ENCODE peak calls at places on chromosome X, in five cellular contexts. L, S, R, E and M are unnamed samples.

GRCh38 chrX:3712080-3712869 is 1.2 kb downstream of the PRKX start:
- DNase-seq in L (peak), S (peak), R (no peak), E (no peak), M (no peak)

GRCh38 chrX:48864210-48864609 is 28.8 kb upstream of the PCSK1N start:
- DNase-seq in L (no peak), S (no peak), R (no peak), E (no peak), M (no peak)

GRCh38 chrX:131752493-131753198 is 208.8 kb downstream of the OR13H1 start:
- DNase-seq in L (no peak), S (no peak), R (no peak), E (no peak), M (peak)

GRCh38 chrX:148670277-148670676 is 169.9 kb downstream of the AFF2 start:
- DNase-seq in L (no peak), S (no peak), R (no peak), E (no peak), M (no peak)

GRCh38 chrX:153926863-153927685 is 1.0 kb upstream of the ARHGAP4 start:
- DNase-seq in L (peak), S (no peak), R (no peak), E (peak), M (peak)

GRCh38 chrX:133474559-133474958 is 59.3 kb upstream of the GPC4 start:
- DNase-seq in L (no peak), S (no peak), R (no peak), E (no peak), M (no peak)

GRCh38 chrX:145631461-145631951 is 186.1 kb upstream of the SLITRK2 start:
- DNase-seq in L (no peak), S (no peak), R (no peak), E (no peak), M (no peak)

GRCh38 chrX:3713937-3714434 is 537 bp upstream of the PRKX start:
- DNase-seq in L (peak), S (no peak), R (no peak), E (no peak), M (no peak)

GRCh38 chrX:23919706-23920320 is 12.0 kb downstream of the CXorf58 start:
- DNase-seq in L (no peak), S (no peak), R (no peak), E (no peak), M (no peak)

GRCh38 chrX:19152762-19153161 is 30.5 kb upstream of the ADGRG2 start:
- DNase-seq in L (no peak), S (no peak), R (no peak), E (no peak), M (no peak)

GRCh38 chrX:69531031-69531755 is 27.1 kb downstream of the NALF2 start:
- DNase-seq in L (no peak), S (no peak), R (no peak), E (no peak), M (no peak)

GRCh38 chrX:131066237-131066636 is 8.1 kb downstream of the ARHGAP36 start:
- DNase-seq in L (no peak), S (no peak), R (no peak), E (no peak), M (no peak)

GRCh38 chrX:154378059-154378798 is 866 bp upstream of the EMD start:
- DNase-seq in L (peak), S (no peak), R (no peak), E (peak), M (no peak)

GRCh38 chrX:78643106-78643505 is 16.0 kb downstream of the RTL3 start:
- DNase-seq in L (no peak), S (no peak), R (no peak), E (no peak), M (no peak)

GRCh38 chrX:9880237-9880636 is 86.9 kb upstream of the CLDN34 start:
- DNase-seq in L (no peak), S (no peak), R (no peak), E (no peak), M (no peak)

GRCh38 chrX:13716905-13717304 is 17.5 kb downstream of the TRAPPC2 start:
- DNase-seq in L (no peak), S (no peak), R (no peak), E (no peak), M (no peak)

GRCh38 chrX:70525733-70526132 is 81.1 kb downstream of the DLG3 start:
- DNase-seq in L (peak), S (peak), R (no peak), E (peak), M (no peak)

GRCh38 chrX:100643943-100644587 is at the start of gene SRPX2:
- DNase-seq in L (peak), S (no peak), R (peak), E (no peak), M (peak)

GRCh38 chrX:31546130-31546529 is 474.3 kb upstream of the FTHL17 start:
- DNase-seq in L (no peak), S (no peak), R (peak), E (no peak), M (no peak)

GRCh38 chrX:2385224-2385623 is 115.6 kb downstream of the DHRSX start:
- DNase-seq in L (no peak), S (no peak), R (no peak), E (no peak), M (no peak)

GRCh38 chrX:136619889-136620505 is 28.0 kb upstream of the CD40LG start:
- DNase-seq in L (no peak), S (no peak), R (no peak), E (no peak), M (no peak)

GRCh38 chrX:100850317-100850716 is 23.8 kb downstream of the NOX1 start:
- DNase-seq in L (no peak), S (no peak), R (no peak), E (no peak), M (no peak)

GRCh38 chrX:97380200-97380599 is 496.5 kb downstream of the RPA4 start:
- DNase-seq in L (no peak), S (no peak), R (no peak), E (no peak), M (no peak)

GRCh38 chrX:110045421-110045820 is 42.5 kb downstream of the TMEM164 start:
- DNase-seq in L (no peak), S (no peak), R (no peak), E (no peak), M (no peak)

GRCh38 chrX:19593684-19594083 is 78.4 kb upstream of the MAP3K15 start:
- DNase-seq in L (peak), S (no peak), R (no peak), E (no peak), M (peak)

GRCh38 chrX:38175140-38175539 is 45.5 kb downstream of the SRPX start:
- DNase-seq in L (peak), S (peak), R (no peak), E (no peak), M (no peak)

GRCh38 chrX:20623448-20623847 is 356.7 kb upstream of the RPS6KA3 start:
- DNase-seq in L (no peak), S (no peak), R (no peak), E (no peak), M (no peak)

GRCh38 chrX:19579485-19579884 is 64.2 kb upstream of the MAP3K15 start:
- DNase-seq in L (no peak), S (no peak), R (no peak), E (no peak), M (no peak)

GRCh38 chrX:3950373-3950772 is 236.9 kb upstream of the PRKX start:
- DNase-seq in L (no peak), S (no peak), R (no peak), E (no peak), M (no peak)

GRCh38 chrX:47579537-47579936 is 2.7 kb upstream of the TIMP1 start:
- DNase-seq in L (peak), S (no peak), R (no peak), E (no peak), M (no peak)

GRCh38 chrX:110684653-110685052 is 111.0 kb downstream of the CHRDL1 start:
- DNase-seq in L (no peak), S (no peak), R (no peak), E (no peak), M (no peak)

DNA sequence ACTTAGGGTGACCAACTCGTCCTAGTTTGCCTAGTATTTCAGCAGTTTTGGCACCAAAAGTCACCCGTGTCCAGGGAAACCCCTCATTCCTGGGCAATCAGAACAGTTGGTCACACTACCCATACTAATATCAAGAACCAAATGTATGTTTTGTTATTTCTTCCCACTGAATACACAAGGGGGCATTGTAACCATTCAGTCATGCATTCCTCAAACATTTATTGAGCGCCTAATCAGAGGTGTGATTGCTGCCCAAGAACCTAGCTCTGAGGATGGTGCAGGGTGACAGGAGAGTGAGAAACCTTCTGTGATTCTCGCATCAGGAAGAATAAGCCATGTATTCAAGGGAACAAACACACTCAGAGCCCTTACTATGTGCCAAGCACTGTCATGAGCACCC is 69.8 kb upstream of the RAI2 start:
- DNase-seq in L (no peak), S (no peak), R (no peak), E (no peak), M (no peak)
- TF ChIP-seq CTCF in L (no peak), S (no peak), R (no peak), E (no peak), M (no peak)

DNA sequence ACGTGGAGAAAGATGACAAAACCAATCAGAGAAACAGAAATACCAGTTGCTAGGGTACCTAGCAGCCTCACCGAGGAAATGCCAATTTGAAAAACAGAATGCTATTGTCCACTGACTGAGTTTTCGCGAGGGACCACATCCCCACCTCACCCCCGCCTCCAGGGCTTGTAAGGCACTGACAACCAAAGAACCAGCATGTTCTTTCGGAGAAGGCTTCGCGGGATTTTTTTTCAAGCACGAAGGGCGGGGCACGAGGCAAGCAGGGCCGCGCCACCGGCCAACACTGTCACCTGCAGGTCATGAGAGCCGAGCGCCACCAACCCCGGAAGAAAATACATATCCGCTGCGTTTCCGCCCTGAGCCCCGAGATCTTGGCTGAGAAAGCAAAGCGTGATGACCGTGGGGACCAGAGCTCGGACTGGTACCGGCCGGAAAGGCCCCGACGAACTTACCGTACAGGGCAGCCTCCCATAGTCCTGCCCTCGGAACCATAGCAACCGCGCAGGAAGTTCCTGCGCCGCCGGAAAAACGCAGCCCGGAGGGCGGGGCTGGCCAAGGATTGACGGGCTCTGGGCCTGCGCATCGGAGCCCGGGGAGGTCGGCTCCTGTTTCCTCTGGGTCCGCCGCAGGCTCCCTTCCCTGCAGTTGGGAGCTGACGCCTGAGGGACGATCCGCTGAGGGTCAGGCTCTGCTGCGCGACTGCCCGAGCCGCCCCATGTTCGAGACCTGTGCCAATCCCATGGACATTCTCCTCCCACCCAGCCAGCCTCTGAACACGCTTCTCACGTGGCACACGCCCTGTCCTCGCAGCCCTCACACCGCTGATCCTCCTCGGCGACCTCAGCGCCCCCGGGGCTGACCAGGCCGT is 59.2 kb upstream of the PAGE5 start:
- DNase-seq in L (peak), S (peak), R (peak), E (peak), M (peak)
- TF ChIP-seq CTCF in L (peak), S (peak), R (no peak), E (peak), M (peak)

GRCh38 chrX:116204947-116205346 is 34.4 kb downstream of the AGTR2 start:
- DNase-seq in L (peak), S (no peak), R (no peak), E (no peak), M (no peak)
- TF ChIP-seq CTCF in L (peak), S (peak), R (peak), E (peak), M (peak)

DNA sequence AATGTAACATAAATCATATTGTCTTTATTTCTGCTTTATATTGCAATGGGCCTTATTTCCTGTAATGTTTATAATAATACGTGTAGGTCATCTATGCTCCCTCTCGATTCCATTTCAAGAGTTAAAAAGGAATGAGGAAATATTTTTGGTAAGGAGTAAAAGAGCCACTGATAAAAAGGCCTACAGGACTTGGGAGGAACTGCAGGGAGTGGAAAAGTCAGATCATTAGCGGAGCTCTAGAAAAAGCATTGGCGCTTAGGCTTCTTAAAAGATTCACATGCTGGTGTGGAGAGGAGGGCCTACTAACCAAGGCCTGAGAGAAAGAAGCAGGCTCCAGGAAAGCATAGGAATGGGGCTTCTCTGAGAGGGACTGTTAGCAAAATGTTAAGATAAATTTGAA is 82.9 kb upstream of the PNPLA4 start:
- DNase-seq in L (no peak), S (no peak), R (no peak), E (no peak), M (no peak)
- TF ChIP-seq CTCF in L (no peak), S (peak), R (no peak), E (no peak), M (no peak)

DNA sequence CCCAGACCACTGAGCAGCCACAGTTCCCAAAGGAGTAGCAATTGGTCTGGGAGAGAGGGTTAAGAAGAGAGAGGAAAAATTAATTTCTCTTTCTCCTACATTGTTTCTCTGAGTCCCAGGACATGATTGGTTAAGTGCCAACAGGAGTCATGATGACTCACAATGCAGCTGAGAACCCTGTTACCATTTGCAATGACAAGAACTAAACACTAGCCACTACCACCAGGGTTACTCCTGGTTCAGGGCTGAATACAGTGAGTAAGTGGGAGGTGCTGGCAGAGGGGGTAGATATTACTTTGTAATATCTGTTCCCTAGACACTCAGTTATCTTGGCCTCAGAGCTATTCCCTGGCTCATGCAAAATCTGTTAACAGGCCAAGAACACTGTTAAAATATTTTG is 18.0 kb downstream of the ETDC start:
- DNase-seq in L (no peak), S (no peak), R (no peak), E (no peak), M (no peak)
- TF ChIP-seq CTCF in L (no peak), S (no peak), R (no peak), E (no peak), M (no peak)

DNA sequence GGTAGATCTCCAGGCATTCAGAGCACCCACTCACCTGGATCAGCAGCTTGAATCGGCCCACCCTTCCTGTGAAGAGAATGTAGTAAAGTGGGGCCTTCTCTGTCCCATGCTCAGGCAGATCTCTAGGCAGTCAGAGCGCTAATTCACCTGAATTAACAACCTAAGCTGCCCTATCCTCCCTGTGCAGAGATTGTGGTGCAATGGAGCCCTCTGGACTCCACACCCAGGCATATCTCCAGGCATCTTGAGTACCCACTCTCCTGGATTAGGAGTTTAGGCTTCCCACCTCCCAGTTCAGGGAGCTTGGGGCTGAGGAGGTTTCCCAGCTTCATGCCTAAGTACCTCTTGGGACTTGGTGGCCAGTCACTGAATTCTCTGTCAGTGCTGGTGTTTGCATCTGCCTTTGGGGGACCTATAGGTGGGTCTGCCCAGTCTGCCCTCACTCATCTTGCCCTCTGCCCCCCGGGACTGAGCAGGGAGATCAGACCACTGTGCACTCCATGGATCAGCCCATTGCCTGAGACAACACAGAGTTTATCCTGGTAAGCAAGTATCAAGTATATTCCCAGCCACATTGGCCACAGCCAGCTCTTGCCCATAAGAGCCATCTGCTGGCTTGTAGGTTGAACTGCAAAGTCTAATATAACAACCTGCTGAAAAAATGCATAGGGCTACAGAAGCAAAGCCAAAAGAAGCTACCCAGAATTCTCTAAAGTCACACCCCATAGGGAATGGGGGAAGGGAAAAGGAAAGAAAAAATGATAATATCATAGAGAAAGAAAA is 372.9 kb downstream of the KLHL13 start:
- DNase-seq in L (peak), S (no peak), R (no peak), E (no peak), M (no peak)
- TF ChIP-seq CTCF in L (peak), S (peak), R (no peak), E (peak), M (peak)

GRCh38 chrX:152817082-152817744 is 13.3 kb downstream of the CETN2 start:
- DNase-seq in L (peak), S (no peak), R (no peak), E (no peak), M (no peak)
- TF ChIP-seq CTCF in L (peak), S (peak), R (peak), E (peak), M (peak)

GRCh38 chrX:73847991-73848390 is 285.0 kb downstream of the CHIC1 start:
- DNase-seq in L (no peak), S (no peak), R (no peak), E (no peak), M (no peak)
- TF ChIP-seq CTCF in L (no peak), S (no peak), R (no peak), E (no peak), M (no peak)

GRCh38 chrX:77528034-77528433 is 80.8 kb downstream of the FGF16 start:
- DNase-seq in L (no peak), S (no peak), R (no peak), E (no peak), M (no peak)
- TF ChIP-seq CTCF in L (no peak), S (no peak), R (no peak), E (no peak), M (no peak)